ENCODE peak calls at places on chromosomes 1 and 21, in four cellular contexts. D is thoracic aorta, P is mammary epithelial cell, E is Peyer's patch. C is an unnamed sample.
A peak's percentile ranks its signal among the peaks of the same experiment; 100 is the strongest.

GRCh38 chr1:4650981-4651380 is 3.4 kb upstream of the AJAP1 start:
- DNase-seq in D (no peak), P (no peak), E (no peak), C (no peak)

GRCh38 chr1:230286890-230287269 is 139.3 kb downstream of the PGBD5 start:
- DNase-seq in D (no peak), P (no peak), E (peak; percentile 38), C (no peak)

GRCh38 chr1:60255565-60255964 is 182.0 kb upstream of the C1orf87 start:
- DNase-seq in D (no peak), P (peak; percentile 4), E (no peak), C (no peak)

GRCh38 chr1:163120372-163120771 is 51.2 kb downstream of the RGS4 start:
- DNase-seq in D (no peak), P (no peak), E (no peak), C (no peak)

GRCh38 chr1:74010206-74010605 is 187.8 kb downstream of the LRRIQ3 start:
- DNase-seq in D (no peak), P (no peak), E (peak; percentile 44), C (no peak)

GRCh38 chr1:94539496-94539895 is 2.1 kb downstream of the F3 start:
- DNase-seq in D (no peak), P (peak; percentile 72), E (peak; percentile 54), C (no peak)

GRCh38 chr1:36650200-36651065 is 167.7 kb upstream of the CSF3R start:
- DNase-seq in D (no peak), P (peak; percentile 22), E (peak; percentile 80), C (peak; percentile 30)

GRCh38 chr1:185338719-185339622 is 21.9 kb upstream of the IVNS1ABP start:
- DNase-seq in D (no peak), P (peak; percentile 26), E (peak; percentile 88), C (peak; percentile 9)

GRCh38 chr1:162854245-162854860 is 6.6 kb downstream of the CCDC190 start:
- DNase-seq in D (no peak), P (peak; percentile 58), E (peak; percentile 78), C (peak; percentile 11)

GRCh38 chr21:28770867-28771661 is 221.6 kb downstream of the LTN1 start:
- DNase-seq in D (no peak), P (no peak), E (no peak), C (no peak)

GRCh38 chr1:162139398-162139685 is 69.9 kb downstream of the NOS1AP start:
- DNase-seq in D (no peak), P (no peak), E (no peak), C (no peak)

GRCh38 chr1:232393010-232393833 is 236.7 kb downstream of the SIPA1L2 start:
- DNase-seq in D (no peak), P (no peak), E (no peak), C (no peak)

GRCh38 chr1:44584167-44584566 is 90.1 kb downstream of the TMEM53 start:
- DNase-seq in D (no peak), P (no peak), E (peak; percentile 75), C (no peak)

GRCh38 chr1:203764105-203765028 is 616 bp upstream of the LAX1 start:
- DNase-seq in D (no peak), P (no peak), E (no peak), C (no peak)

GRCh38 chr1:154403300-154403943 is 1.7 kb upstream of the IL6R start:
- DNase-seq in D (no peak), P (no peak), E (peak; percentile 53), C (no peak)

GRCh38 chr1:62234709-62235108 is 40.1 kb downstream of the L1TD1 start:
- DNase-seq in D (no peak), P (no peak), E (no peak), C (no peak)

GRCh38 chr1:40711465-40712404 is 20.2 kb downstream of the NFYC start:
- DNase-seq in D (no peak), P (peak; percentile 92), E (no peak), C (no peak)

GRCh38 chr1:219049411-219049943 is 124.2 kb upstream of the LYPLAL1 start:
- DNase-seq in D (no peak), P (no peak), E (no peak), C (no peak)

GRCh38 chr1:75643460-75643859 is 32.5 kb upstream of the SLC44A5 start:
- DNase-seq in D (no peak), P (peak; percentile 22), E (no peak), C (no peak)

GRCh38 chr1:87333692-87334347 is 5.1 kb downstream of the LMO4 start:
- DNase-seq in D (no peak), P (no peak), E (no peak), C (no peak)

GRCh38 chr1:226638608-226639007 is 90.0 kb downstream of the STUM start:
- DNase-seq in D (no peak), P (no peak), E (peak; percentile 46), C (peak; percentile 6)

GRCh38 chr1:188715566-188715965 is 1762.1 kb downstream of the BRINP3 start:
- DNase-seq in D (no peak), P (peak; percentile 2), E (no peak), C (no peak)

GRCh38 chr1:110130989-110131388 is 18.7 kb downstream of the UBL4B start:
- DNase-seq in D (no peak), P (no peak), E (no peak), C (no peak)

GRCh38 chr1:233172201-233172600 is 123.3 kb downstream of the PCNX2 start:
- DNase-seq in D (no peak), P (no peak), E (no peak), C (no peak)

GRCh38 chr1:8133657-8134430 is 107.7 kb upstream of the ERRFI1 start:
- DNase-seq in D (peak; percentile 46), P (peak; percentile 92), E (peak; percentile 68), C (no peak)

GRCh38 chr1:221494670-221495069 is 247.2 kb downstream of the DUSP10 start:
- DNase-seq in D (no peak), P (peak; percentile 28), E (no peak), C (no peak)

GRCh38 chr1:20047058-20047457 is 22.9 kb upstream of the PLA2G5 start:
- DNase-seq in D (no peak), P (peak; percentile 23), E (no peak), C (no peak)
- H3K9me3 ChIP-seq in D (peaks cover 3% of the 10 kb centered on the region), P (peaks cover 2% of the 10 kb centered on the region), E (no peaks in the 10 kb centered on the region), C (no peaks in the 10 kb centered on the region)

GRCh38 chr1:23358310-23358709 is 11.3 kb downstream of the ZNF436 start:
- DNase-seq in D (no peak), P (no peak), E (no peak), C (no peak)
- H3K9me3 ChIP-seq in D (peaks cover 20% of the 10 kb centered on the region), P (peaks cover 37% of the 10 kb centered on the region), E (peaks cover 9% of the 10 kb centered on the region), C (peaks cover 16% of the 10 kb centered on the region)

DNA sequence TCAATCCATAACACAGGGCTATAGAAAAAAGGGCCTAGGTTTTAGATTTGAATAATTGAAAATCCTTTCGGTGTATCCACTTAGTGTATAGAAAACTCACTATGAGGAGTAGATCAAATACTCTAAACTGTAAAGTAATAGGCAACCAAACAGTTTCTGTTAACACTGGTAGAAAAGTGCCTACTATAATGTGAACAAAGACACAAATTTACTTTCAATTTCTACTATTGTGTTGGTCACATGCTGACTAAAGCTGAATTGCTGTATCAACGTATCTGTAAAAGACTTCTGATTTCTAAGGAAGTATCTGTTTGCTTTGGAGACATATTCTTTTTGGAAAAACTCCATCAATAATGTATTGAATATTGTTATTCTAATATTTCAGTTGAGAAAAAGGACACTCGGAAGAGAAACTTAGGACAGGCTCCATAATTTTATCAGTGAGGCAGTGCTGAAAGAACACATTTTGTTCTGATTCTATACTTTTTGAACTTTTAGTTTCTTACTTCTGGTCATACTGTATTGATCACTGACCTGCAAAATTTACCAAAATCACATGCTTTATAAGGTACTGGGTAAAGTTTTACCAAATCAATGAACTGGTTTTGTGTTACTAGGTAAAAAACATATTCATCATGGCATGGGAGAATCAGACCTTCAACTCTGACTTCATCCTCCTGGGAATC is at the start of gene OR2M5:
- DNase-seq in D (no peak), P (no peak), E (no peak), C (no peak)
- H3K9me3 ChIP-seq in D (no peaks in the 10 kb centered on the region), P (peaks cover 9% of the 10 kb centered on the region), E (no peaks in the 10 kb centered on the region), C (no peaks in the 10 kb centered on the region)

GRCh38 chr1:2926447-2927055 is 94.7 kb upstream of the ACTRT2 start:
- DNase-seq in D (no peak), P (no peak), E (no peak), C (no peak)
- H3K9me3 ChIP-seq in D (peaks cover 3% of the 10 kb centered on the region), P (peaks cover 33% of the 10 kb centered on the region), E (no peaks in the 10 kb centered on the region), C (no peaks in the 10 kb centered on the region)